ENCODE peak calls at places on chromosome 2, in four cellular contexts. One of them, this sample, is unnamed.

GRCh38 chr2:29047083-29047840 is 27.1 kb downstream of the PCARE start:
- DNase-seq in astrocyte: no peak
- DNase-seq in cardiac muscle cell: no peak
- DNase-seq in pancreas: no peak
- DNase-seq in this sample: no peak

GRCh38 chr2:158659483-158659882 is 135.6 kb upstream of the DAPL1 start:
- DNase-seq in astrocyte: peak; percentile 11
- DNase-seq in cardiac muscle cell: no peak
- DNase-seq in pancreas: no peak
- DNase-seq in this sample: no peak

GRCh38 chr2:108565778-108566375 is 31.6 kb downstream of the LIMS1 start:
- DNase-seq in astrocyte: no peak
- DNase-seq in cardiac muscle cell: no peak
- DNase-seq in pancreas: no peak
- DNase-seq in this sample: no peak

GRCh38 chr2:217101972-217102371 is 242.1 kb upstream of the TNP1 start:
- DNase-seq in astrocyte: no peak
- DNase-seq in cardiac muscle cell: no peak
- DNase-seq in pancreas: no peak
- DNase-seq in this sample: no peak

GRCh38 chr2:240561325-240561971 is 1.3 kb downstream of the DUSP28 start:
- DNase-seq in astrocyte: peak; percentile 68
- DNase-seq in cardiac muscle cell: peak; percentile 66
- DNase-seq in pancreas: no peak
- DNase-seq in this sample: no peak

GRCh38 chr2:121387591-121388325 is 102.8 kb upstream of the TFCP2L1 start:
- DNase-seq in astrocyte: peak; percentile 25
- DNase-seq in cardiac muscle cell: no peak
- DNase-seq in pancreas: no peak
- DNase-seq in this sample: no peak

GRCh38 chr2:26959320-26959719 is 11.1 kb upstream of the MAPRE3 start:
- DNase-seq in astrocyte: no peak
- DNase-seq in cardiac muscle cell: no peak
- DNase-seq in pancreas: no peak
- DNase-seq in this sample: no peak

GRCh38 chr2:110993557-110994231 is 127.0 kb upstream of the BCL2L11 start:
- DNase-seq in astrocyte: no peak
- DNase-seq in cardiac muscle cell: peak; percentile 4
- DNase-seq in pancreas: no peak
- DNase-seq in this sample: no peak

GRCh38 chr2:172223601-172224054 is 120.9 kb upstream of the DLX2 start:
- DNase-seq in astrocyte: no peak
- DNase-seq in cardiac muscle cell: no peak
- DNase-seq in pancreas: no peak
- DNase-seq in this sample: no peak

GRCh38 chr2:215571693-215572092 is 135.8 kb upstream of the FN1 start:
- DNase-seq in astrocyte: no peak
- DNase-seq in cardiac muscle cell: no peak
- DNase-seq in pancreas: no peak
- DNase-seq in this sample: no peak

GRCh38 chr2:112944971-112945370 is 32.8 kb upstream of the IL36G start:
- DNase-seq in astrocyte: no peak
- DNase-seq in cardiac muscle cell: no peak
- DNase-seq in pancreas: no peak
- DNase-seq in this sample: no peak

GRCh38 chr2:55763721-55764120 is 70.1 kb upstream of the PNPT1 start:
- DNase-seq in astrocyte: no peak
- DNase-seq in cardiac muscle cell: no peak
- DNase-seq in pancreas: no peak
- DNase-seq in this sample: no peak

GRCh38 chr2:85288244-85288725 is 39.5 kb downstream of the TGOLN2 start:
- DNase-seq in astrocyte: peak; percentile 86
- DNase-seq in cardiac muscle cell: peak; percentile 50
- DNase-seq in pancreas: no peak
- DNase-seq in this sample: no peak

GRCh38 chr2:157470321-157470720 is 26.4 kb upstream of the CYTIP start:
- DNase-seq in astrocyte: no peak
- DNase-seq in cardiac muscle cell: no peak
- DNase-seq in pancreas: no peak
- DNase-seq in this sample: no peak

GRCh38 chr2:237336131-237336530 is 77.8 kb downstream of the COL6A3 start:
- DNase-seq in astrocyte: no peak
- DNase-seq in cardiac muscle cell: no peak
- DNase-seq in pancreas: no peak
- DNase-seq in this sample: no peak

GRCh38 chr2:152584301-152584700 is 133.0 kb downstream of the PRPF40A start:
- DNase-seq in astrocyte: peak; percentile 60
- DNase-seq in cardiac muscle cell: no peak
- DNase-seq in pancreas: no peak
- DNase-seq in this sample: no peak

GRCh38 chr2:232843860-232844259 is 26.2 kb upstream of the SNORC start:
- DNase-seq in astrocyte: no peak
- DNase-seq in cardiac muscle cell: no peak
- DNase-seq in pancreas: no peak
- DNase-seq in this sample: no peak

GRCh38 chr2:238250896-238251295 is 11.1 kb upstream of the HES6 start:
- DNase-seq in astrocyte: no peak
- DNase-seq in cardiac muscle cell: no peak
- DNase-seq in pancreas: peak; percentile 24
- DNase-seq in this sample: peak; percentile 22

GRCh38 chr2:48946444-48947048 is 191.0 kb upstream of the LHCGR start:
- DNase-seq in astrocyte: peak; percentile 26
- DNase-seq in cardiac muscle cell: peak; percentile 63
- DNase-seq in pancreas: no peak
- DNase-seq in this sample: no peak

GRCh38 chr2:178333851-178334250 is 117.1 kb downstream of the PRKRA start:
- DNase-seq in astrocyte: no peak
- DNase-seq in cardiac muscle cell: no peak
- DNase-seq in pancreas: no peak
- DNase-seq in this sample: no peak

GRCh38 chr2:24498121-24498520 is 7.1 kb downstream of the NCOA1 start:
- DNase-seq in astrocyte: no peak
- DNase-seq in cardiac muscle cell: no peak
- DNase-seq in pancreas: no peak
- DNase-seq in this sample: no peak

GRCh38 chr2:40401896-40402295 is 50.0 kb downstream of the SLC8A1 start:
- DNase-seq in astrocyte: peak; percentile 91
- DNase-seq in cardiac muscle cell: peak; percentile 84
- DNase-seq in pancreas: no peak
- DNase-seq in this sample: no peak

GRCh38 chr2:96551605-96552283 is 15.2 kb downstream of the ARID5A start:
- DNase-seq in astrocyte: no peak
- DNase-seq in cardiac muscle cell: no peak
- DNase-seq in pancreas: peak; percentile 65
- DNase-seq in this sample: peak; percentile 78

GRCh38 chr2:128787616-128788015 is 468.9 kb upstream of the HS6ST1 start:
- DNase-seq in astrocyte: no peak
- DNase-seq in cardiac muscle cell: no peak
- DNase-seq in pancreas: no peak
- DNase-seq in this sample: peak; percentile 46

GRCh38 chr2:217666338-217666737 is 336.5 kb downstream of the TNS1 start:
- DNase-seq in astrocyte: peak; percentile 20
- DNase-seq in cardiac muscle cell: no peak
- DNase-seq in pancreas: no peak
- DNase-seq in this sample: no peak

GRCh38 chr2:66440692-66441091 is 5.8 kb downstream of the MEIS1 start:
- DNase-seq in astrocyte: no peak
- DNase-seq in cardiac muscle cell: peak; percentile 62
- DNase-seq in pancreas: peak; percentile 30
- DNase-seq in this sample: peak; percentile 55

GRCh38 chr2:45008296-45009129 is 739 bp downstream of the SIX2 start:
- DNase-seq in astrocyte: no peak
- DNase-seq in cardiac muscle cell: peak; percentile 31
- DNase-seq in pancreas: peak; percentile 83
- DNase-seq in this sample: no peak

GRCh38 chr2:112153179-112153490 is 14.9 kb downstream of the FBLN7 start:
- DNase-seq in astrocyte: peak; percentile 22
- DNase-seq in cardiac muscle cell: no peak
- DNase-seq in pancreas: no peak
- DNase-seq in this sample: no peak

GRCh38 chr2:203623616-203624015 is 82.8 kb upstream of the CD28 start:
- DNase-seq in astrocyte: peak; percentile 70
- DNase-seq in cardiac muscle cell: no peak
- DNase-seq in pancreas: no peak
- DNase-seq in this sample: no peak

GRCh38 chr2:86788172-86788571 is 2.5 kb downstream of the CD8A start:
- DNase-seq in astrocyte: no peak
- DNase-seq in cardiac muscle cell: no peak
- DNase-seq in pancreas: no peak
- DNase-seq in this sample: peak; percentile 75
- H3K4me1 ChIP-seq in astrocyte: no peaks in the 10 kb centered on the region
- H3K4me1 ChIP-seq in cardiac muscle cell: no peaks in the 10 kb centered on the region
- H3K4me1 ChIP-seq in pancreas: no peaks in the 10 kb centered on the region
- H3K4me1 ChIP-seq in this sample: peaks cover 60% of the 10 kb centered on the region

GRCh38 chr2:18379869-18380268 is 180.6 kb downstream of the RDH14 start:
- DNase-seq in astrocyte: no peak
- DNase-seq in cardiac muscle cell: no peak
- DNase-seq in pancreas: no peak
- DNase-seq in this sample: no peak

GRCh38 chr2:18381451-18381850 is 179.0 kb downstream of the RDH14 start:
- DNase-seq in astrocyte: no peak
- DNase-seq in cardiac muscle cell: no peak
- DNase-seq in pancreas: no peak
- DNase-seq in this sample: no peak

GRCh38 chr2:18380316-18380715 is 180.1 kb downstream of the RDH14 start:
- DNase-seq in astrocyte: no peak
- DNase-seq in cardiac muscle cell: peak; percentile 60
- DNase-seq in pancreas: no peak
- DNase-seq in this sample: no peak

GRCh38 chr2:18376936-18377335 is 183.5 kb downstream of the RDH14 start:
- DNase-seq in astrocyte: no peak
- DNase-seq in cardiac muscle cell: no peak
- DNase-seq in pancreas: no peak
- DNase-seq in this sample: no peak

GRCh38 chr2:18378020-18378653 is 182.3 kb downstream of the RDH14 start:
- DNase-seq in astrocyte: no peak
- DNase-seq in cardiac muscle cell: peak; percentile 60
- DNase-seq in pancreas: no peak
- DNase-seq in this sample: no peak
- TF ChIP-seq CTCF in astrocyte: peak; percentile 89
- TF ChIP-seq CTCF in cardiac muscle cell: peak; percentile 84
- TF ChIP-seq CTCF in pancreas: peak; percentile 39
- TF ChIP-seq CTCF in this sample: peak; percentile 49

GRCh38 chr2:73823916-73824523 is 4.7 kb upstream of the STAMBP start:
- DNase-seq in astrocyte: peak; percentile 70
- DNase-seq in cardiac muscle cell: peak; percentile 93
- DNase-seq in pancreas: no peak
- DNase-seq in this sample: no peak

GRCh38 chr2:73827018-73827417 is 1.7 kb upstream of the STAMBP start:
- DNase-seq in astrocyte: no peak
- DNase-seq in cardiac muscle cell: peak; percentile 62
- DNase-seq in pancreas: no peak
- DNase-seq in this sample: no peak

GRCh38 chr2:73823416-73823815 is 5.3 kb upstream of the STAMBP start:
- DNase-seq in astrocyte: no peak
- DNase-seq in cardiac muscle cell: no peak
- DNase-seq in pancreas: no peak
- DNase-seq in this sample: no peak

GRCh38 chr2:73827660-73828388 is 937 bp upstream of the STAMBP start:
- DNase-seq in astrocyte: no peak
- DNase-seq in cardiac muscle cell: no peak
- DNase-seq in pancreas: no peak
- DNase-seq in this sample: no peak

GRCh38 chr2:73825408-73825807 is 3.4 kb upstream of the STAMBP start:
- DNase-seq in astrocyte: no peak
- DNase-seq in cardiac muscle cell: no peak
- DNase-seq in pancreas: no peak
- DNase-seq in this sample: no peak
- H3K4me1 ChIP-seq in astrocyte: peaks cover 13% of the 10 kb centered on the region
- H3K4me1 ChIP-seq in cardiac muscle cell: peaks cover 7% of the 10 kb centered on the region
- H3K4me1 ChIP-seq in pancreas: peaks cover 13% of the 10 kb centered on the region
- H3K4me1 ChIP-seq in this sample: peaks cover 37% of the 10 kb centered on the region

DNA sequence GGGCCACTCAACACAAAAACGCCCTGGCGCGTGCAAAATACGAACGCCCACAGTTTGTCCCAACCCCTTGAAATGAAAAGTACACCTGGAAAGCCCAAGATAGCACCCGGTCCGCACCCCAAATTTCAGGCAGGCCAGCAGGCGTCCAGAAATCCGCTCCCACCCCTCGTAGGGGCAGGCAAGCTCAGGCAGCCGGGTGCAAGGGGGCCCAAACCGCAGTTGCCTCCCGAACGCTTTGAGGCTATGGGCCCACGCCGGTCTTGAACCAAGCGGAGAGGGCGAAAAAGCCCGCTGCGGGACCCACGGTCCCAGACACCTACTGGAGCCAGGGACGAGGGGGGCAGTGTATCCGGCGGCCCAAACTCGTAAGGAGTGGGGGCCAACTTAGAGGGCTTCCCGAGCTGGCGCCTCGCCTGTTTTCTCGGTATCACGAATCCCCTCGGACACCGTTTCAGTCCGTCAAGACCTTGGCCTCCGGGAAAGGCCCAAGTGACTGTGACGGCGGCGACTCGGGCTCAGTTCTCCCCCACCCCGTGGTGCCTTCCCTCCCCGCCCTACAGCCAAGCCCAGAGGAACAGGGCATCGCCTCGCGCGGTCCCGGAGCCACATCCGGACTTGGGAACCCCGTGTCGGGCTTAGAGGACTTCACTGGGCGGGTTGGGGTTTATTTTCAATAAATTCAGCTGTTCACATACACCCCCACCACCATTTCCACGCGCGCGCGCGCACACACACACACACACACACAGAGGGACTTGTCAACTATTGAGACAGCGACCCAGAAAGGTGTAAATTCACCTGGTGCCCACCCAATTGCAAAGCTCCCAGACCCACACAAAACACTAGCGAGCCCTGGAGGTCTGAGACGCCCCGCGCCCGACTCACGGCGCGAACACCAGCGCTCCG is 6.2 kb upstream of the SATB2 start:
- DNase-seq in astrocyte: no peak
- DNase-seq in cardiac muscle cell: no peak
- DNase-seq in pancreas: peak; percentile 75
- DNase-seq in this sample: peak; percentile 77
- TF ChIP-seq CTCF in astrocyte: no peak
- TF ChIP-seq CTCF in cardiac muscle cell: no peak
- TF ChIP-seq CTCF in pancreas: no peak
- TF ChIP-seq CTCF in this sample: peak; percentile 12

GRCh38 chr2:189152476-189152875 is 27.1 kb downstream of the COL5A2 start:
- DNase-seq in astrocyte: no peak
- DNase-seq in cardiac muscle cell: peak; percentile 46
- DNase-seq in pancreas: no peak
- DNase-seq in this sample: no peak
- H3K4me1 ChIP-seq in astrocyte: peaks cover 12% of the 10 kb centered on the region
- H3K4me1 ChIP-seq in cardiac muscle cell: peaks cover 5% of the 10 kb centered on the region
- H3K4me1 ChIP-seq in pancreas: no peaks in the 10 kb centered on the region
- H3K4me1 ChIP-seq in this sample: no peaks in the 10 kb centered on the region

GRCh38 chr2:2542966-2543555 is 212.0 kb upstream of the MYT1L start:
- DNase-seq in astrocyte: no peak
- DNase-seq in cardiac muscle cell: no peak
- DNase-seq in pancreas: no peak
- DNase-seq in this sample: no peak
- TF ChIP-seq CTCF in astrocyte: no peak
- TF ChIP-seq CTCF in cardiac muscle cell: no peak
- TF ChIP-seq CTCF in pancreas: no peak
- TF ChIP-seq CTCF in this sample: no peak

This sample was measured in spleen.